ENCODE peak calls at places on chromosomes 7 and 10, in seven cellular contexts. One of them, this sample, is unnamed. For H3K4me1, the result is how much of the 10 kb centered on the place peaks cover.

GRCh38 chr10:9833871-9834454 is 1183.7 kb upstream of the CELF2 start:
- DNase-seq in tibial artery: no peak
- DNase-seq in suprapubic skin: no peak
- DNase-seq in left ventricle myocardium inferior: no peak
- DNase-seq in hepatocyte: peak
- DNase-seq in MM.1S: no peak
- DNase-seq in cardiac muscle cell: no peak
- DNase-seq in this sample: no peak

GRCh38 chr7:142808802-142809583 is 38.2 kb downstream of the PRSS2 start:
- DNase-seq in left ventricle myocardium inferior: no peak
- DNase-seq in tibial artery: no peak
- DNase-seq in suprapubic skin: no peak
- DNase-seq in hepatocyte: no peak
- DNase-seq in cardiac muscle cell: no peak
- DNase-seq in MM.1S: peak
- DNase-seq in this sample: no peak

GRCh38 chr7:51000956-51001355 is 218.3 kb upstream of the GRB10 start:
- DNase-seq in left ventricle myocardium inferior: no peak
- DNase-seq in suprapubic skin: no peak
- DNase-seq in tibial artery: no peak
- DNase-seq in MM.1S: no peak
- DNase-seq in hepatocyte: no peak
- DNase-seq in cardiac muscle cell: no peak
- DNase-seq in this sample: no peak

GRCh38 chr7:105988277-105988676 is 25.2 kb downstream of the CDHR3 start:
- DNase-seq in hepatocyte: no peak
- DNase-seq in tibial artery: no peak
- DNase-seq in cardiac muscle cell: no peak
- DNase-seq in MM.1S: no peak
- DNase-seq in suprapubic skin: no peak
- DNase-seq in left ventricle myocardium inferior: no peak
- DNase-seq in this sample: no peak

GRCh38 chr10:52485486-52485885 is 171.4 kb downstream of the DKK1 start:
- DNase-seq in hepatocyte: no peak
- DNase-seq in suprapubic skin: no peak
- DNase-seq in tibial artery: no peak
- DNase-seq in cardiac muscle cell: no peak
- DNase-seq in left ventricle myocardium inferior: no peak
- DNase-seq in MM.1S: no peak
- DNase-seq in this sample: no peak

GRCh38 chr10:44938938-44939337 is 20.7 kb upstream of the RASSF4 start:
- DNase-seq in cardiac muscle cell: no peak
- DNase-seq in suprapubic skin: no peak
- DNase-seq in hepatocyte: no peak
- DNase-seq in left ventricle myocardium inferior: no peak
- DNase-seq in MM.1S: no peak
- DNase-seq in tibial artery: no peak
- DNase-seq in this sample: no peak

GRCh38 chr7:158992759-158993158 is 136.4 kb downstream of the DYNC2I1 start:
- DNase-seq in tibial artery: no peak
- DNase-seq in hepatocyte: no peak
- DNase-seq in suprapubic skin: no peak
- DNase-seq in MM.1S: no peak
- DNase-seq in cardiac muscle cell: no peak
- DNase-seq in left ventricle myocardium inferior: no peak
- DNase-seq in this sample: no peak

GRCh38 chr10:99906470-99906869 is 103.3 kb downstream of the DNMBP start:
- DNase-seq in hepatocyte: peak
- DNase-seq in left ventricle myocardium inferior: no peak
- DNase-seq in MM.1S: no peak
- DNase-seq in suprapubic skin: no peak
- DNase-seq in cardiac muscle cell: peak
- DNase-seq in tibial artery: no peak
- DNase-seq in this sample: no peak

GRCh38 chr10:93452143-93452542 is 30.0 kb downstream of the MYOF start:
- DNase-seq in MM.1S: no peak
- DNase-seq in hepatocyte: no peak
- DNase-seq in left ventricle myocardium inferior: no peak
- DNase-seq in cardiac muscle cell: no peak
- DNase-seq in tibial artery: no peak
- DNase-seq in suprapubic skin: no peak
- DNase-seq in this sample: no peak

GRCh38 chr10:113096111-113097045 is 146.3 kb downstream of the TCF7L2 start:
- DNase-seq in MM.1S: no peak
- DNase-seq in left ventricle myocardium inferior: no peak
- DNase-seq in hepatocyte: peak
- DNase-seq in tibial artery: peak
- DNase-seq in cardiac muscle cell: no peak
- DNase-seq in suprapubic skin: peak
- DNase-seq in this sample: no peak

GRCh38 chr10:77251297-77252013 is 386.2 kb downstream of the KCNMA1 start:
- DNase-seq in cardiac muscle cell: peak
- DNase-seq in suprapubic skin: no peak
- DNase-seq in tibial artery: no peak
- DNase-seq in hepatocyte: peak
- DNase-seq in left ventricle myocardium inferior: no peak
- DNase-seq in MM.1S: peak
- DNase-seq in this sample: no peak

GRCh38 chr7:78307892-78308291 is 509.3 kb downstream of the PHTF2 start:
- DNase-seq in suprapubic skin: no peak
- DNase-seq in left ventricle myocardium inferior: no peak
- DNase-seq in tibial artery: no peak
- DNase-seq in MM.1S: no peak
- DNase-seq in cardiac muscle cell: no peak
- DNase-seq in hepatocyte: no peak
- DNase-seq in this sample: no peak

GRCh38 chr10:17430647-17431355 is 23.6 kb downstream of the ST8SIA6 start:
- DNase-seq in tibial artery: peak
- DNase-seq in cardiac muscle cell: peak
- DNase-seq in left ventricle myocardium inferior: peak
- DNase-seq in hepatocyte: peak
- DNase-seq in suprapubic skin: no peak
- DNase-seq in MM.1S: peak
- DNase-seq in this sample: peak

GRCh38 chr10:50876409-50876808 is 9.0 kb downstream of the A1CF start:
- DNase-seq in left ventricle myocardium inferior: no peak
- DNase-seq in MM.1S: no peak
- DNase-seq in suprapubic skin: no peak
- DNase-seq in tibial artery: no peak
- DNase-seq in cardiac muscle cell: no peak
- DNase-seq in hepatocyte: no peak
- DNase-seq in this sample: no peak

GRCh38 chr7:150740053-150740452 is 2.8 kb downstream of the GIMAP5 start:
- DNase-seq in left ventricle myocardium inferior: no peak
- DNase-seq in cardiac muscle cell: no peak
- DNase-seq in hepatocyte: no peak
- DNase-seq in tibial artery: no peak
- DNase-seq in MM.1S: no peak
- DNase-seq in suprapubic skin: no peak
- DNase-seq in this sample: no peak

GRCh38 chr7:133676805-133677370 is 424.0 kb downstream of the EXOC4 start:
- DNase-seq in tibial artery: no peak
- DNase-seq in MM.1S: no peak
- DNase-seq in suprapubic skin: no peak
- DNase-seq in left ventricle myocardium inferior: no peak
- DNase-seq in cardiac muscle cell: peak
- DNase-seq in hepatocyte: no peak
- DNase-seq in this sample: no peak

GRCh38 chr7:42155836-42156540 is 81.0 kb downstream of the GLI3 start:
- DNase-seq in suprapubic skin: no peak
- DNase-seq in hepatocyte: no peak
- DNase-seq in MM.1S: no peak
- DNase-seq in left ventricle myocardium inferior: no peak
- DNase-seq in tibial artery: no peak
- DNase-seq in cardiac muscle cell: peak
- DNase-seq in this sample: no peak

GRCh38 chr10:126570631-126571170 is 99.8 kb downstream of the C10orf90 start:
- DNase-seq in tibial artery: no peak
- DNase-seq in suprapubic skin: no peak
- DNase-seq in MM.1S: no peak
- DNase-seq in cardiac muscle cell: no peak
- DNase-seq in left ventricle myocardium inferior: no peak
- DNase-seq in hepatocyte: no peak
- DNase-seq in this sample: no peak

DNA sequence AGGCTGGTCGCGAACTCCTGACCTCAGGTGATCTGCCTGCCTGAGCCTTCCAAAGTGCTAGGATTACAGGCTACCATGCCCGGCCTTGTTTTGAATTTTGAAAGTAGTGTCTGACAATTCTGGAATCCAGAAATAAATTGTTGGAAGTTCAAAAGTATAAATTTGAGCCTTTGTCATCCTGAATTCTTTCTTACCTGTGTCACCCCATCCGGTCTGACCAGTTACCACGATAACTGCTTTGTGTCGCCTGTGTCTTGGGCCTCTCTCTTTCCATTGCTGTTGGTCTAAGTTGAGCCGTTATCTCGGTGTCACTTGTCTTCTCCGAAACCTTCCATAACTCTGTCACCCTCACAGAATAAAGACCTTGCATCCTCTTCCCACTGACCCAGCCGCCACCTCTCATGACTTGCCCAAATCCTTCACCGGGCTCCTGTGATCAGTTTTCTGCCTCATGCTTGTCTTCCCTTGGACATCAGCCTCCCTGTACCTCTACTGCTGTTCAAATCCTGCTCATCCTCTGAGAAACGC is 18.6 kb downstream of the CUL1 start:
- DNase-seq in tibial artery: no peak
- DNase-seq in left ventricle myocardium inferior: no peak
- DNase-seq in suprapubic skin: no peak
- DNase-seq in cardiac muscle cell: no peak
- DNase-seq in MM.1S: no peak
- DNase-seq in hepatocyte: no peak
- DNase-seq in this sample: no peak
- H3K4me1 ChIP-seq in tibial artery: under half
- H3K4me1 ChIP-seq in left ventricle myocardium inferior: half or more
- H3K4me1 ChIP-seq in suprapubic skin: under half
- H3K4me1 ChIP-seq in cardiac muscle cell: under half
- H3K4me1 ChIP-seq in MM.1S: half or more
- H3K4me1 ChIP-seq in hepatocyte: under half
- H3K4me1 ChIP-seq in this sample: under half

GRCh38 chr7:146660839-146661238 is 544.2 kb downstream of the CNTNAP2 start:
- DNase-seq in hepatocyte: no peak
- DNase-seq in suprapubic skin: no peak
- DNase-seq in cardiac muscle cell: no peak
- DNase-seq in left ventricle myocardium inferior: no peak
- DNase-seq in tibial artery: no peak
- DNase-seq in MM.1S: no peak
- DNase-seq in this sample: no peak
- H3K4me1 ChIP-seq in hepatocyte: under half
- H3K4me1 ChIP-seq in suprapubic skin: under half
- H3K4me1 ChIP-seq in cardiac muscle cell: under half
- H3K4me1 ChIP-seq in left ventricle myocardium inferior: under half
- H3K4me1 ChIP-seq in tibial artery: under half
- H3K4me1 ChIP-seq in MM.1S: under half
- H3K4me1 ChIP-seq in this sample: under half

DNA sequence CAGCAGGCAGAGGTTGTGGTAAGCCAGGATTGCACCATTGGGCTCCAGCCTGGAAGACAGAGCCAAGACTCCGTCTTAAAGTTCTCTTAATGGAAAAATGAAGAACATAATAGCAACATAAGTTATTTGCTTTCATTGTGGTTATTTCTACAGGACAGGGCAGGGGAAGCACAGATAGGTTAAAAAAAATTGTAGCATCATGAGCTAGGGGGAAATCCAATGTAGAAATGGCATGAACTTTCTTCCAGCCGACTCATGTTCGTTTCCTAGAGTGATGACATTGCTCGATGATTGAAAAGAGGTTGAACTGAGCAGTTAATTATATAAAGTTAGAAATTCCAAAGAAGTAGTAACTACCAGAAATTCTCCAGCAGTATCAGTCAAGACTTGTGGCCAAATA is 65.0 kb downstream of the DAGLB start:
- DNase-seq in tibial artery: no peak
- DNase-seq in MM.1S: no peak
- DNase-seq in hepatocyte: no peak
- DNase-seq in left ventricle myocardium inferior: no peak
- DNase-seq in suprapubic skin: no peak
- DNase-seq in cardiac muscle cell: peak
- DNase-seq in this sample: no peak
- H3K4me1 ChIP-seq in tibial artery: half or more
- H3K4me1 ChIP-seq in MM.1S: under half
- H3K4me1 ChIP-seq in hepatocyte: under half
- H3K4me1 ChIP-seq in left ventricle myocardium inferior: half or more
- H3K4me1 ChIP-seq in suprapubic skin: half or more
- H3K4me1 ChIP-seq in cardiac muscle cell: under half
- H3K4me1 ChIP-seq in this sample: half or more

DNA sequence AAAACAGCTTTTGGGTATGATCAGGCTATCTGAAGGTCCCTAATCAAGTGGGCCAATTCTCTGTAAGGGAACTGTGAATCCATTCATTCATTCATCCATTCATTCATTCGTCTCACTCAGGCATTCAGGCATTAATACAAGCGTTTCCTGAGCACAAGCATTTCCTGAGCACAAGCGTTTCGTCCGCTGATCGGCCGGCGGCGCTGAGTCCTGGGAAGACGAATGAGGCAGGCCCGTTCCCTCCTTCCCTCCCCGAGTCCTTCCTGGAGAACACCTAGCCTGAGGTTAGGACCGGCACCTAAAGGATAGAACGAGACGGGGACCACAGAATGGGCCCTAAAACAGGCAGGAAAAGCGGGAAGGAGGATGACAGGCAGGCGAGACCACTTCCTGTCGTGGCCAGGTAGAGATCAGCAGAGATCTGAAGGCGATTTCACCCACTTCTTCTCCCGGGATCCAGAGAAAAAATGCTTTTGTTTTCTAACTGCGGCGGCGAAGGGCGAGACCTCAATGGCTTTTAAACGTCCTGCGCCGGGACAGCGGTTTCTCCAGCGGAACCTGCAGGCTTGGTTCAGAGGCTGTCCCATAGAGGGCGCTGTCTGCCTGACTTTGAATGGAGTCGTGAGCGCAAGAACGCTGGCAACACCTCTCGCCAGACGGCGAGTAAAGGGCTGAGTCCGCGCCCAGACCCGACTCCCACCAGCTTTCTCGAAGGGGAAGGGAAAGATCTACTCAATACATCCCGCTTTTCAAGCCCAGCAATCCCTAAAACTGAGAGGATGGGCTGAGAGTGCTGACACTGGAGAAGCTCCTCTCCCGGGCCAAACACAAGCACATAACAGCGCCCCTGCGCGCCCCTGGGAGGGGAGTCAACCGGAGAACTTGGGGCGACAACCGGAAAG is 2.9 kb upstream of the HMX3 start:
- DNase-seq in tibial artery: peak
- DNase-seq in suprapubic skin: peak
- DNase-seq in cardiac muscle cell: peak
- DNase-seq in hepatocyte: peak
- DNase-seq in MM.1S: peak
- DNase-seq in left ventricle myocardium inferior: peak
- DNase-seq in this sample: peak
- H3K4me1 ChIP-seq in tibial artery: under half
- H3K4me1 ChIP-seq in suprapubic skin: half or more
- H3K4me1 ChIP-seq in cardiac muscle cell: under half
- H3K4me1 ChIP-seq in hepatocyte: under half
- H3K4me1 ChIP-seq in MM.1S: under half
- H3K4me1 ChIP-seq in left ventricle myocardium inferior: half or more
- H3K4me1 ChIP-seq in this sample: under half

This sample was measured in tibial nerve.